ENCODE peak calls at places on chromosomes 5 and 9, in nine cellular contexts. T is uterus, S is spleen, W is upper lobe of right lung, U is ascending aorta, B is tibial nerve, X is stomach, C is fibroblast of lung, L is PC-9. M is an unnamed sample.
A peak's percentile ranks its signal among the peaks of the same experiment; 100 is the strongest.

GRCh38 chr5:42995152-42995751 is 44.9 kb downstream of the ANXA2R start:
- DNase-seq in L (no peak), C (peak; percentile 71), U (no peak), B (no peak), X (no peak), S (no peak), T (no peak), W (no peak), M (no peak)

GRCh38 chr5:41848983-41849382 is 21.2 kb downstream of the OXCT1 start:
- DNase-seq in U (no peak), T (no peak), X (no peak), L (no peak), B (no peak), W (no peak), C (no peak), S (no peak), M (no peak)

GRCh38 chr9:76818271-76818670 is 54.0 kb downstream of the PCA3 start:
- DNase-seq in C (peak; percentile 98), L (peak; percentile 65), X (peak; percentile 69), T (peak; percentile 80), U (peak; percentile 96), S (no peak), W (no peak), B (no peak), M (peak; percentile 63)

GRCh38 chr9:93761822-93762221 is 185.4 kb downstream of the PHF2 start:
- DNase-seq in L (no peak), U (no peak), C (no peak), W (no peak), T (no peak), X (no peak), B (no peak), S (no peak), M (no peak)

GRCh38 chr9:114225534-114226288 is 70.4 kb downstream of the COL27A1 start:
- DNase-seq in B (no peak), T (no peak), U (no peak), W (no peak), S (no peak), X (no peak), C (peak; percentile 36), L (no peak), M (no peak)

GRCh38 chr9:126295516-126295915 is 31.1 kb upstream of the MVB12B start:
- DNase-seq in X (no peak), U (peak; percentile 21), B (no peak), T (no peak), S (no peak), C (no peak), L (no peak), W (no peak), M (no peak)

GRCh38 chr9:114799925-114800324 is 5.9 kb downstream of the TNFSF15 start:
- DNase-seq in C (no peak), L (no peak), X (no peak), B (no peak), T (no peak), S (no peak), W (no peak), U (no peak), M (no peak)

GRCh38 chr9:71253021-71253420 is 131.6 kb upstream of the TRPM3 start:
- DNase-seq in W (no peak), L (no peak), B (no peak), S (no peak), T (no peak), C (no peak), U (no peak), X (no peak), M (no peak)

GRCh38 chr5:83219495-83219894 is 142.1 kb downstream of the XRCC4 start:
- DNase-seq in C (peak; percentile 41), S (no peak), T (no peak), X (no peak), B (no peak), L (no peak), U (no peak), W (no peak), M (no peak)

GRCh38 chr5:173886157-173886556 is 2.0 kb upstream of the CPEB4 start:
- DNase-seq in C (no peak), U (no peak), W (no peak), T (no peak), B (no peak), S (no peak), L (no peak), X (no peak), M (no peak)

GRCh38 chr5:181064987-181065386 is 24.9 kb downstream of the BTNL9 start:
- DNase-seq in S (no peak), T (no peak), L (no peak), U (no peak), B (no peak), C (no peak), W (no peak), X (no peak), M (no peak)

GRCh38 chr5:168917947-168918600 is 338.9 kb upstream of the PANK3 start:
- DNase-seq in S (no peak), L (no peak), C (no peak), W (no peak), X (no peak), B (no peak), T (no peak), U (no peak), M (no peak)

GRCh38 chr5:74386571-74387334 is 253.8 kb downstream of the ENC1 start:
- DNase-seq in B (no peak), S (no peak), U (no peak), X (no peak), L (peak; percentile 92), C (no peak), T (no peak), W (no peak), M (no peak)

DNA sequence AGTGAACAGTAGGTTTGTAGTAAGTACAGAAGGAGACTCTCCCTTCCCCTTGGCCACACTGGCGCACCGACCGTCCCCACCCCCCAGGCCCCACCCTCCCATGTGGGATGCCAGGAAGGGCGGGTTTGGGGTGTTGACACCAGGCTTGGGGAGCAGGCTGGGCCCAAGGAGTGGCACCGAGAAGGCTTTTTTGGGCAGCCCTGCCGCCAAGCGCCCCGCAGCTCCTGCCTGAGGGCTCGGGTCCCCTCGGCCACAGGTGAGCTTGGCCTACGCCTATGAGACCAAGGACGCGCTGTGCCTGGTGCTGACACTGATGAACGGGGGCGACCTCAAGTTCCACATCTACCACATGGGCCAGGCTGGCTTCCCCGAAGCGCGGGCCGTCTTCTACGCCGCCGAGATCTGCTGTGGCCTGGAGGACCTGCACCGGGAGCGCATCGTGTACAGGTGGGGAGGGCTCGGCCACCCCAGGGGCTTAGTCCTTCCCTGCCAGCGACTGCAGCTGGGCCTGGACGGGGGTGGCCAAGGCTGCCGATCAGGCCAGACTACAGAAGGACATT is 7.3 kb downstream of the GRK6 start:
- DNase-seq in W (no peak), C (no peak), T (no peak), S (peak; percentile 81), B (no peak), X (no peak), L (no peak), U (no peak), M (no peak)
- H3K4me3 ChIP-seq in W (no peak overlapping the region), C (no peak overlapping the region), T (no peak overlapping the region), S (no peak overlapping the region), B (no peak overlapping the region), X (no peak overlapping the region), L (no peak overlapping the region), U (no peak overlapping the region), M (no peak overlapping the region)

DNA sequence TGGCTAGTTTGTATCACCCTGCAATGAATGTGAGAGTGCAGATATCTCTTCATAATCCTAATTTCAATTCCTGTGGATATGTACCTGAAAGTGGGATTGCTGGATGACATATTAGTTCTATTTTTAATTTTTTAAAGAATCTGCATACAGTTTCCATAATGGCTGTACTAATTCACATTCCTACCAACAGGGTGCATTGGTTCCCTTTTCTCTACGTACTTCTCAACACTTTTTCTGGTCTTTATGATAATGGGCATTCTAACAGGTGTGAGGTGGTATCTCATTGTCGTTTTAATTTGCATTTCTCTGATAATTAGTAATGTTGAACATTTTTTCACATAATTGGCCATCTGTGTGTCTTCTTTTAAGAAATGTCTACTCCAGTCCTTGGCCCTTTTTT is 927.5 kb downstream of the DTWD2 start:
- DNase-seq in U (no peak), T (no peak), L (no peak), W (no peak), S (no peak), B (no peak), C (no peak), X (no peak), M (no peak)
- TF ChIP-seq CTCF in U (no peak), T (no peak), L (peak; percentile 49), W (no peak), S (no peak), B (no peak), C (peak; percentile 24), X (no peak), M (no peak)

GRCh38 chr9:36437790-36438189 is 37.7 kb upstream of the RNF38 start:
- DNase-seq in U (no peak), W (no peak), L (no peak), T (no peak), X (no peak), S (no peak), B (no peak), C (no peak), M (no peak)
- H3K27me3 ChIP-seq in U (no peaks in the 10 kb centered on the region), W (no peaks in the 10 kb centered on the region), L (no peaks in the 10 kb centered on the region), T (no peaks in the 10 kb centered on the region), X (no peaks in the 10 kb centered on the region), S (no peaks in the 10 kb centered on the region), B (no peaks in the 10 kb centered on the region), C (no peaks in the 10 kb centered on the region), M (no peaks in the 10 kb centered on the region)

GRCh38 chr9:72527801-72528195 is 6.4 kb downstream of the TMC1 start:
- DNase-seq in X (no peak), T (no peak), L (peak; percentile 37), W (no peak), S (no peak), B (no peak), U (no peak), C (no peak), M (no peak)

GRCh38 chr9:72524820-72525539 is 3.6 kb downstream of the TMC1 start:
- DNase-seq in X (peak; percentile 70), C (peak; percentile 92), U (no peak), T (no peak), S (no peak), L (peak; percentile 99), B (no peak), W (no peak), M (no peak)

GRCh38 chr9:72529531-72529930 is 8.1 kb downstream of the TMC1 start:
- DNase-seq in L (no peak), B (no peak), C (no peak), S (no peak), W (no peak), T (no peak), U (no peak), X (no peak), M (no peak)

DNA sequence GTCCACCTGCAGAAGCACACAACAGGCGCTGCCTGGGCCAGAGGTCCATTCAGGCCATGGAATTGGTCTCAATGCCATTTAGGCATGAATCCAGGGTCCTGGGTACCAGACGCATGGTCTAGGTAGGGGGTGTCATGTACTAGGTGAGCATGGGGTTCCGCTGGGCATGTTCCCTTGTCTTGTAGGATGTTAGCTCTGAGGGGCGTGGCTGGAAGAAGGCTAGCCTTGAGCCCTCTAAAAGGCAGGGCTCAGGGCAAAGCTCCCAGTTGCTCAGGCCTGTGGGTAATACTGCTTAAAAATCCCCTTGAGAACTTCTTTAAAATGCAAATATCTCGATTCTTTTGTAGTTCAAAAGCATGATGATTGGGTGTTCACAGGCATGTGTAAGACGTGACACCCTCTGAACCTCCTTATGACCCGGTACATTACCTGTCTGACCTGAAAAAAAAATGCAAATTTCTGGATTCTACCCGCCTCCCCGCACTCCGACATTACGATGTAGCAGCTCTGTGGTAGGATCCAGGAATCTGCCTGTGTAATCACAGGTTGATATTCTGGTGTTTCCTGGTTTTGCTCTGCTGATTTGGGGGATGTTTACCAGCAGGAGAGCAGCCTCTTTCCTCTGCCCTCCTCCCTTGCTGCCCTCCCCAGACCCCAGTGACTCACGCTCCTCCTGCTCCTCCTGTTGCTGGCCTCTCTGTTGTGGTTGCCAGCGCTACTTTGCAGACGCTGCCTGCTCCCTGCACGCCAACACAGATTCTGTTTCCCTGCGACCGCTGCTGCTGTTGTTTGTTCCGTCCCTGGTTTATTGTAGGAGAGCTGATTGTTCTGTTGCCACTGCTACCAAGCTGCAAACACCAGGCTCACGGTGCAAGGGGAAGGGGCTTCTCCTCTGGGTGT is 5.7 kb downstream of the TMC1 start:
- DNase-seq in C (peak; percentile 89), U (peak; percentile 77), S (peak; percentile 77), L (peak; percentile 97), T (peak; percentile 79), X (peak; percentile 68), W (peak; percentile 83), B (peak; percentile 57), M (peak; percentile 89)
- H3K4me3 ChIP-seq in C (peak overlapping the region; percentile 23), U (peak overlapping the region; percentile 24), S (no peak overlapping the region), L (peak overlapping the region; percentile 60), T (no peak overlapping the region), X (peak overlapping the region; percentile 7), W (peak overlapping the region; percentile 33), B (peak overlapping the region; percentile 2), M (peak overlapping the region; percentile 39)